ENCODE peak calls at places on chromosomes 13 and 19, in four cellular contexts. Z is HFFc6, X is GM10248, E is choroid plexus epithelial cell. T is an unnamed sample.

GRCh38 chr13:78100481-78100880 is 181.8 kb upstream of the EDNRB start:
- DNase-seq in Z (no peak), X (no peak), E (no peak), T (no peak)

GRCh38 chr19:10206226-10206873 is 11.6 kb upstream of the DNMT1 start:
- DNase-seq in E (peak), Z (peak), X (no peak), T (no peak)

GRCh38 chr19:11505032-11505503 is 571 bp downstream of the ZNF653 start:
- DNase-seq in E (peak), Z (peak), X (peak), T (peak)

GRCh38 chr19:449916-450315 is 10.9 kb downstream of the SHC2 start:
- DNase-seq in E (no peak), Z (no peak), X (no peak), T (no peak)

GRCh38 chr13:98515804-98516465 is 61.0 kb downstream of the STK24 start:
- DNase-seq in Z (no peak), X (no peak), E (no peak), T (no peak)

GRCh38 chr13:43157796-43158195 is 134.4 kb downstream of the DNAJC15 start:
- DNase-seq in Z (peak), E (no peak), X (no peak), T (no peak)

GRCh38 chr13:99199541-99200432 is 867 bp upstream of the UBAC2 start:
- DNase-seq in Z (no peak), E (peak), X (peak), T (no peak)

GRCh38 chr13:72129117-72129516 is 262.1 kb upstream of the DACH1 start:
- DNase-seq in Z (no peak), X (no peak), E (no peak), T (no peak)

GRCh38 chr19:8135946-8136618 is 13.3 kb downstream of the FBN3 start:
- DNase-seq in Z (no peak), X (no peak), E (no peak), T (no peak)

GRCh38 chr13:41011382-41011956 is 7.6 kb downstream of the ELF1 start:
- DNase-seq in E (no peak), Z (no peak), X (no peak), T (no peak)

GRCh38 chr19:55273978-55274707 is 5.8 kb downstream of the HSPBP1 start:
- DNase-seq in X (no peak), Z (no peak), E (no peak), T (no peak)

GRCh38 chr19:50602496-50602895 is 34.3 kb upstream of the LRRC4B start:
- DNase-seq in Z (no peak), E (no peak), X (no peak), T (no peak)

GRCh38 chr13:20118268-20119140 is 42.3 kb downstream of the GJA3 start:
- DNase-seq in X (peak), E (peak), Z (no peak), T (peak)

GRCh38 chr13:101838305-101838835 is 385.9 kb downstream of the ITGBL1 start:
- DNase-seq in E (peak), Z (peak), X (no peak), T (no peak)

GRCh38 chr19:48478339-48479061 is 9.3 kb downstream of the CYTH2 start:
- DNase-seq in X (no peak), E (no peak), Z (no peak), T (no peak)

GRCh38 chr13:49606747-49607648 is 21.3 kb upstream of the ARL11 start:
- DNase-seq in X (peak), E (peak), Z (peak), T (peak)

GRCh38 chr19:4215807-4216206 is 13.5 kb upstream of the EBI3 start:
- DNase-seq in X (no peak), Z (no peak), E (no peak), T (no peak)

GRCh38 chr19:36266375-36266961 is 51.6 kb downstream of the ZNF146 start:
- DNase-seq in X (no peak), E (no peak), Z (no peak), T (no peak)

GRCh38 chr19:42179501-42179817 is 38.0 kb downstream of the DEDD2 start:
- DNase-seq in Z (no peak), E (no peak), X (no peak), T (no peak)
- TF ChIP-seq CTCF in Z (no peak), E (no peak), X (no peak), T (no peak)

GRCh38 chr19:34096020-34096915 is 76.0 kb upstream of the LSM14A start:
- DNase-seq in Z (peak), E (peak), X (peak), T (peak)
- TF ChIP-seq CTCF in Z (peak), E (peak), X (peak), T (peak)

GRCh38 chr19:6357995-6358394 is 3.3 kb upstream of the CLPP start:
- DNase-seq in Z (no peak), E (no peak), X (no peak), T (no peak)

GRCh38 chr19:6352381-6353165 is 8.8 kb upstream of the CLPP start:
- DNase-seq in X (no peak), E (no peak), Z (no peak), T (no peak)

GRCh38 chr19:6357174-6357573 is 4.2 kb upstream of the CLPP start:
- DNase-seq in Z (no peak), E (no peak), X (no peak), T (no peak)

GRCh38 chr19:6350688-6351087 is 10.6 kb upstream of the CLPP start:
- DNase-seq in E (no peak), Z (no peak), X (no peak), T (no peak)

DNA sequence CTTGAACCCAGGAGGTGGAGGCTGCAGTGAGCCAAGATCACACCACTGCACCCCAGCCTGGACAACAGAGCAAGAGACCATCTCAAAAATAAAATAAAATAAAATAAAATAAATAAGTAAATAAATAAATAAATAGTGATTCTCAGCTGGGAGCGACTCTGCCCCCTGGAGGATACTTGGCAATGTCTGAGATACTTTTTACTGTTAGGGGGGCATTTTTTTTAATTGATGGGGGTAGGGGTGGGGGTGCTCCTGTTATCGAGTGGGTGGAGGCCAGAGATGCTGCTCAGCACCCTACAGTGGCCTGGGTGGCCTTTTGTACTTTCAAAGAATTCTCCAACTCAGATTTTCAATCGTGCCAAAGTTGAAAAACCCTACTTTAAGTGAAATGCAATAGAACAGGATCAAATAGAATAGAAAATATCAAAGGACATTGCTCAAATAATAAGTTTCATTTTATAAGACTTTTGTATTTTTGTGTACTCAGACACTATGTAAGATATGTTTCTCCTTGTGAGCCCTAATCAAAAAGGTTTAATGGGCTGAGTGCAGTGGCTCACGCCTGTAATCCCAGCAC is 7.1 kb upstream of the CLPP start:
- DNase-seq in Z (no peak), X (no peak), E (peak), T (no peak)
- TF ChIP-seq CTCF in Z (peak), X (no peak), E (peak), T (peak)

DNA sequence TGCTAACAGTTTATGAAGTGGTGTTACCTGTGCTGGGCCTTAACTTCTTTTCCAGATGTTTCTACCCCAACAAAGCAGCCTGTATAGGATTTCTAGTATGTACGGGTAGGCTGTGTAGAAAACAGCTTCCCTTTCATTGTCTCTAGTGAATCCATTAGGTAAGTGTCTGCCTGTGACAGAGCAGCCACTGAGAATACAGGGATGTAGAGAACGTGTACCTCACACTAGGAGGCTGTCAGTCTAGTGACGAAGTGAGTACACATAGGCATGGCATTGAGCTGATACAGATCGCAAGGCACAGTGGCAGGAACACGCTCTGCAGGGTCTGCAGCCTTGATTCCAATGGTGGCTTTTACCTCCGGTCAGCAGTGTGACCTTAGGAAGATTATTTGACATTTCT is 117.7 kb downstream of the SHISA2 start:
- DNase-seq in X (no peak), Z (no peak), E (no peak), T (no peak)
- TF ChIP-seq CTCF in X (no peak), Z (no peak), E (no peak), T (no peak)

DNA sequence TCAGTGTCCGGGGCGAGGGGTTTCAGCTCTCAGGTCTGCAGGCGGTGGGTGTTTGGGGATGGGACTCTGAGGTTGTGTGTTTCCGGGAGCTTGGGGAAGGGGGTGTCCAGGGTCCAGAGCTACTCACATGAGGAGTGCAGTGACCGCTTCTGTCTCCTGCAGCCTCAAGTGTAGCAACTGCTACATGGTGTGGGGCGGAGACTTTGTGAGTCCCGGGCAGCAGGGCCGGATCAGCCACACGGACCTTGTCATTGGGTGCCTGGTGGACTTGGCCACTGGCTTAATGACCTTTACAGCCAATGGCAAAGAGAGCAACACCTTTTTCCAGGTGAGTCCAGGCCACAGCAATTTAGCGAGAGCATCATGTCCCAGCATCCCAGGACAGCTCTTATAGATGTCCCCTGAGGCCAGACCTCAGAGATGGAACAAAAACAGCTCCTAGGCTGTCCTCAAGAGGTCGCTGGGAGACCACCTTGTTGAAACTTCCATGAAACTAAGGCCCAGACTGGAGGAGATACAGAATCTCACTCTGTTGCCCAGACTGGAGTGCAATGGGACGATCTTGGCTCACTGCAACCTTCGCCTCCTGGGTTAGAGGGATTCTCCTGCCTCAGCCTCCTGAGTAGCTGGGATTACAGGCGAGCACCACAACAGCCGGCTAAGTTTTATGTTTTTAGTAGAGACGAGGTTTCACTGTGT is 44.9 kb downstream of the RYR1 start:
- DNase-seq in X (no peak), Z (no peak), E (peak), T (no peak)
- TF ChIP-seq CTCF in X (peak), Z (peak), E (peak), T (no peak)

DNA sequence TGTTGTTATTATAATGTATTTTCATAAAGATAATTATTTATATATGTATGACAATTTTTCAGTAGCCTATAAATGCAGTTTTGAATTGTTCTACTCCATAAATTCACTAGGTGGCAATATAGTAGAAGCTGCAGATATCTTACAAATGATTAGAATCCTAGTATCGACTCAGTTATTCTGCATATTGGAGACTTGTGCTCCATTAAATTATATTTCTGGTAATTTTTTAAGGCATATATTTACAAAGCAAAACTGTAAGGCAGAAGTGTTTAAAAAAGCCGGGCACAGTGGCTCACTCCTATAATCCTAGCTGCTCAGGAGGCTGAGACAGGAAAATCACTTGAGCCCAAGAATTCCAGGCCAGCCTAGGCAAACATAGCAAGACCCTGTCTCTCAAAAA is 58.7 kb downstream of the DPY19L3 start:
- DNase-seq in X (no peak), Z (peak), E (peak), T (no peak)
- TF ChIP-seq CTCF in X (no peak), Z (peak), E (peak), T (peak)

DNA sequence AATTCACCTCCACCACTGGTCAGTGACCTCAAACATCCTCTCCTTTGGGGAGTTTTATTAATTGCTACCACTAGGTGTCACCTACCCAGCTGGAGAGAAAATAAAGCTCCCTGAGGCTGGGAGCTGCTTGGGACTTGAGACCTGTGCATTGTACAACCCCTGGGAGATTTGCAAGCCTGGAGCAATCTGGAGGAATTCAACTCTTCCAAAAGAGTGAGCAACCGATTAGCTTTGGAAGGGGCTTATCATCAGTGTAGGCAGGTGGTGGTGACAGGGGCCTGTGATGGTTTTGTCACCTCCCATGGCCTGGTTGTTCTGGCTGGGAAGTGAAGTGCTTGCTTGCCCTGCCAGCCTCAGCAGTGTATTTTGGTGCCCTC is 30.2 kb upstream of the FRY start:
- DNase-seq in X (peak), Z (peak), E (peak), T (peak)
- TF ChIP-seq CTCF in X (peak), Z (peak), E (peak), T (peak)